ENCODE peak calls at places on chromosome 17, in seven cellular contexts. X is GM12891, B is breast epithelium, E is GM12892, Q is transverse colon, O is GM12878, Y is stomach. V is an unnamed sample.

GRCh38 chr17:63120406-63120805 is 154.4 kb downstream of the TANC2 start:
- DNase-seq in X (no peak), B (no peak), E (no peak), Q (no peak), O (no peak), Y (no peak), V (no peak)

GRCh38 chr17:45131616-45132301 is 556 bp downstream of the PLCD3 start:
- DNase-seq in X (no peak), B (peak; percentile 30), E (no peak), Q (peak; percentile 68), O (no peak), Y (peak; percentile 48), V (no peak)

GRCh38 chr17:30372755-30373154 is 6.0 kb upstream of the CPD start:
- DNase-seq in X (no peak), B (no peak), E (no peak), Q (no peak), O (no peak), Y (no peak), V (no peak)

GRCh38 chr17:352421-353212 is at the start of gene RPH3AL:
- DNase-seq in X (no peak), B (peak; percentile 30), E (no peak), Q (peak; percentile 80), O (no peak), Y (peak; percentile 88), V (no peak)

GRCh38 chr17:28276011-28276410 is 43.0 kb upstream of the TMEM97 start:
- DNase-seq in X (no peak), B (no peak), E (no peak), Q (no peak), O (no peak), Y (no peak), V (peak; percentile 75)

GRCh38 chr17:7258731-7259554 is 3.3 kb downstream of the CLDN7 start:
- DNase-seq in X (no peak), B (peak; percentile 78), E (no peak), Q (peak; percentile 85), O (no peak), Y (no peak), V (no peak)

GRCh38 chr17:77811521-77811920 is 147.0 kb upstream of the TNRC6C start:
- DNase-seq in X (no peak), B (no peak), E (no peak), Q (no peak), O (no peak), Y (no peak), V (no peak)

GRCh38 chr17:76678330-76678729 is 32.4 kb downstream of the MXRA7 start:
- DNase-seq in X (no peak), B (no peak), E (no peak), Q (peak; percentile 67), O (no peak), Y (no peak), V (no peak)

GRCh38 chr17:33922971-33923370 is 332.1 kb upstream of the CCL2 start:
- DNase-seq in X (no peak), B (no peak), E (no peak), Q (no peak), O (no peak), Y (no peak), V (no peak)

GRCh38 chr17:36703860-36704266 is 102.5 kb downstream of the MRM1 start:
- DNase-seq in X (peak; percentile 41), B (no peak), E (peak; percentile 38), Q (peak; percentile 32), O (no peak), Y (no peak), V (no peak)

GRCh38 chr17:36525113-36525512 is 9.6 kb downstream of the MYO19 start:
- DNase-seq in X (no peak), B (no peak), E (no peak), Q (no peak), O (no peak), Y (no peak), V (no peak)

GRCh38 chr17:31248986-31249385 is 48.1 kb downstream of the OMG start:
- DNase-seq in X (no peak), B (no peak), E (no peak), Q (no peak), O (no peak), Y (no peak), V (no peak)

GRCh38 chr17:61185385-61185784 is 214.3 kb upstream of the TBX2 start:
- DNase-seq in X (no peak), B (no peak), E (no peak), Q (no peak), O (no peak), Y (no peak), V (no peak)

GRCh38 chr17:538096-538973 is 176.3 kb downstream of the VPS53 start:
- DNase-seq in X (no peak), B (no peak), E (no peak), Q (no peak), O (no peak), Y (no peak), V (no peak)

GRCh38 chr17:46940692-46941404 is 17.9 kb downstream of the GOSR2 start:
- DNase-seq in X (peak; percentile 64), B (peak; percentile 52), E (peak; percentile 69), Q (peak; percentile 72), O (no peak), Y (peak; percentile 79), V (no peak)

GRCh38 chr17:76558210-76559095 is 18.6 kb downstream of the PRCD start:
- DNase-seq in X (no peak), B (no peak), E (no peak), Q (no peak), O (no peak), Y (no peak), V (no peak)

GRCh38 chr17:45426561-45426960 is 6.1 kb downstream of the ARHGAP27 start:
- DNase-seq in X (no peak), B (no peak), E (no peak), Q (no peak), O (no peak), Y (no peak), V (no peak)

GRCh38 chr17:66805567-66805966 is 29.4 kb upstream of the CACNG5 start:
- DNase-seq in X (no peak), B (no peak), E (no peak), Q (no peak), O (no peak), Y (no peak), V (no peak)

GRCh38 chr17:57629886-57630285 is 115.2 kb downstream of the CCDC182 start:
- DNase-seq in X (no peak), B (no peak), E (no peak), Q (no peak), O (no peak), Y (no peak), V (no peak)

GRCh38 chr17:42109086-42109485 is 3.4 kb downstream of the DHX58 start:
- DNase-seq in X (no peak), B (no peak), E (no peak), Q (no peak), O (no peak), Y (no peak), V (no peak)

GRCh38 chr17:43563262-43564079 is 17.3 kb upstream of the ETV4 start:
- DNase-seq in X (no peak), B (no peak), E (no peak), Q (no peak), O (no peak), Y (no peak), V (no peak)

GRCh38 chr17:63537991-63538692 is 12.1 kb upstream of the DCAF7 start:
- DNase-seq in X (peak; percentile 26), B (no peak), E (peak; percentile 18), Q (no peak), O (no peak), Y (no peak), V (no peak)

GRCh38 chr17:50128441-50129302 is 1.3 kb downstream of the SAMD14 start:
- DNase-seq in X (no peak), B (no peak), E (no peak), Q (no peak), O (no peak), Y (no peak), V (no peak)
- TF ChIP-seq POLR2AphosphoS5 in X (no peak), B (no peak), E (no peak), Q (no peak), O (no peak), Y (no peak), V (no peak)

DNA sequence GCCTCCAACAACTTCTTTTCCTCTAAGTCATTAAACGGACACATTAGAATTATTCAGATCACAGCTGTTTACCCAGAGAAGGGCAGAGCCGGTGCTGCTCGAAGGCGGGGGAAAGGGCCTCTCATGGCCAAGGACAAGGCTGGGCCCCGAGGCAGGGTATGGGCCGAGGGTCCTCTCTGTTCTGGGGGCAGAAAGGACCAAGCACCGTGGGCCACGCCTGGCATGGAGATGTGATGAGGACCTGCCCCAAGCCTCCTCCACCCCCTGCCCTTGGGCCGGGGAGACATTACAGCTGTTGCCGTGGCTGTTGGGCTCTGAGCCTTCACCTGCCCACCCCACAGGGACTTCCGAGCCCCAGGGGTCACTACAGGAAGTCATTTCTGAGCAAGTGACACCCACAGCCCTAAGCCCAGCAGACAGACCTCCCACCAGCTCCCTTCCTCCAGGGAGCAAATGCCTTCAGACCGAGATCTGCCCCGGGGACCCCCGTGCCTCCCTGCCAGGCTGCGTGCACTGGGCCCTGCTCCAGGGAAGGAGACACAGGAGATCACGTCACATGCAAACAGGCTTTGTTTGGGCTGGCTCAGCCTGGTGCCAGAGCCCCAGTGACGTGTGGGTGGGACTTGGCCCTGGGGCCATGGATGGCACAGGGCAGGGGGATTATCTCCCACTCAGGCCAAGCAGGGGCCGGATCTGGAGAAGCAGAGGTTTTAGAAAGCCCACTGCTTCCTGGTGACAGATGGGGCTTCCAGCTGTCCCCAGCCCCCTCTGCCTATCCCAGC is 652 bp upstream of the PVALEF start:
- DNase-seq in X (no peak), B (no peak), E (no peak), Q (no peak), O (no peak), Y (peak; percentile 53), V (no peak)
- TF ChIP-seq POLR2A in X (no peak), B (no peak), E (no peak), Q (no peak), O (no peak), Y (no peak), V (no peak)

GRCh38 chr17:2905697-2906595 is 109.7 kb downstream of the RAP1GAP2 start:
- DNase-seq in X (no peak), B (no peak), E (no peak), Q (no peak), O (no peak), Y (no peak), V (no peak)
- TF ChIP-seq POLR2AphosphoS5 in X (no peak), B (no peak), E (no peak), Q (no peak), O (no peak), Y (no peak), V (no peak)

GRCh38 chr17:81514735-81515529 is 2.3 kb upstream of the ACTG1 start:
- DNase-seq in X (no peak), B (peak; percentile 83), E (no peak), Q (peak; percentile 90), O (no peak), Y (peak; percentile 87), V (no peak)
- TF ChIP-seq POLR2A in X (peak; percentile 54), B (no peak), E (peak; percentile 76), Q (peak; percentile 63), O (peak; percentile 36), Y (no peak), V (peak; percentile 85)